ENCODE peak calls at places on chromosomes 11 and 22, in four cellular contexts. E, Y, Q and V are unnamed samples.

GRCh38 chr11:130604606-130605005 is 156.2 kb downstream of the ADAMTS15 start:
- DNase-seq in E (no peak), Q (no peak), Y (no peak), V (no peak)

GRCh38 chr11:58734681-58735490 is 3.1 kb upstream of the GLYAT start:
- DNase-seq in Q (no peak), E (no peak), Y (no peak), V (no peak)

GRCh38 chr11:80297808-80298460 is 857.1 kb upstream of the TENM4 start:
- DNase-seq in Q (peak; percentile 90), Y (no peak), E (peak; percentile 82), V (no peak)

GRCh38 chr22:27876684-27877083 is 42.4 kb downstream of the PITPNB start:
- DNase-seq in E (peak; percentile 27), Q (peak; percentile 44), Y (no peak), V (no peak)

GRCh38 chr11:60428517-60428916 is 855 bp upstream of the MS4A5 start:
- DNase-seq in Q (no peak), E (no peak), Y (no peak), V (peak; percentile 1)

GRCh38 chr11:97722065-97722464 is 1298.7 kb upstream of the CNTN5 start:
- DNase-seq in Y (no peak), E (peak; percentile 89), Q (peak; percentile 88), V (peak; percentile 13)

GRCh38 chr11:72856551-72857342 is 42.5 kb downstream of the ATG16L2 start:
- DNase-seq in Q (no peak), Y (no peak), E (no peak), V (no peak)

GRCh38 chr22:17547995-17548755 is 15.1 kb upstream of the SLC25A18 start:
- DNase-seq in Q (no peak), Y (no peak), E (no peak), V (no peak)

GRCh38 chr22:25564320-25564978 is at the start of gene GRK3:
- DNase-seq in Q (peak; percentile 57), E (peak; percentile 27), Y (peak; percentile 78), V (peak; percentile 78)

GRCh38 chr22:36528336-36528735 is 630 bp downstream of the EIF3D start:
- DNase-seq in E (no peak), Y (no peak), Q (peak; percentile 59), V (no peak)

GRCh38 chr11:128532016-128532570 is 55.3 kb downstream of the ETS1 start:
- DNase-seq in Q (no peak), Y (no peak), E (no peak), V (no peak)

GRCh38 chr11:128532571-128533091 is 54.7 kb downstream of the ETS1 start:
- DNase-seq in Q (no peak), Y (peak; percentile 91), E (no peak), V (peak; percentile 92)

GRCh38 chr11:128528294-128528693 is 59.1 kb downstream of the ETS1 start:
- DNase-seq in Y (no peak), E (no peak), Q (no peak), V (no peak)

GRCh38 chr11:128531588-128531987 is 55.8 kb downstream of the ETS1 start:
- DNase-seq in E (no peak), Q (no peak), Y (no peak), V (no peak)

GRCh38 chr11:128530119-128531091 is 57.0 kb downstream of the ETS1 start:
- DNase-seq in E (peak; percentile 99), Q (peak; percentile 82), Y (no peak), V (no peak)
- H3K27ac ChIP-seq in E (peak overlapping the region; percentile 57), Q (no peak overlapping the region), Y (no peak overlapping the region), V (no peak overlapping the region)

GRCh38 chr11:7528514-7529049 is 14.8 kb downstream of the PPFIBP2 start:
- DNase-seq in Q (no peak), E (no peak), Y (no peak), V (no peak)
- H3K23ac ChIP-seq in Q (no peak overlapping the region), E (no peak overlapping the region), Y (no peak overlapping the region), V (no peak overlapping the region)

GRCh38 chr11:69080361-69080973 is 31.7 kb downstream of the TPCN2 start:
- DNase-seq in Y (no peak), Q (peak; percentile 30), E (peak; percentile 25), V (no peak)
- H3K27ac ChIP-seq in Y (no peak overlapping the region), Q (no peak overlapping the region), E (no peak overlapping the region), V (no peak overlapping the region)

DNA sequence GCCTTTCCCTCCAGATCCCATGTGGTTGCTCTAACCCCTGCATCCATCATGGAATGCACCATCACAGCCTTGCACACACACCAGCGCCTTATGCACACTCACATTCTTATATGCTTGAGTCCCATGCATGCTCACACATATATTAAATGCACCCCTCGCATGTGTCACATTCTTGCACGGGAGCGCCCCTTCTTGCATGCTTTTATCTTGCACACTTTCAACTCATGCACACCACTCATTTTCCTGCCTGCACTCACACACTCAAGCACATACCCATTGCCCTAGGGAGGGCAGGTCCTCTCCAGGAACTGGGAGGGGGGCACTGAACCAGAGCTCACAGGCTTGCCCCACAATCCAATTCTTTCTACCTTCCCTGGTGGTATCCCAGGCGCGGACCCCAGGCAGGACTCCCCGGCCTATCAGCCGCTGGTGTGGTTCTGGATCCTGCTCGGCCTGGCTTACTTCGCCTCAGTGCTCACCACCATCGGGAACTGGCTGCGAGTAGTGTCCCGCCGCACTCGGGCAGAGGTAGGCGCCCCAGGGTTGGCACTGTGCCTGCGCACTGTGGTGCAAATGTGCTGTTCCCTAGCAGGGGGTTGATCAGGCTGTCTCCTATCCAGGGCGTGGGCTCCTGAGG is 2.3 kb upstream of the CATSPERZ start:
- DNase-seq in Y (no peak), Q (no peak), E (no peak), V (no peak)
- H3K23ac ChIP-seq in Y (no peak overlapping the region), Q (no peak overlapping the region), E (no peak overlapping the region), V (no peak overlapping the region)

GRCh38 chr11:39675171-39675570 is 1784.3 kb downstream of the LRRC4C start:
- DNase-seq in E (no peak), Y (no peak), Q (no peak), V (no peak)
- H3K27ac ChIP-seq in E (no peak overlapping the region), Y (no peak overlapping the region), Q (no peak overlapping the region), V (no peak overlapping the region)

GRCh38 chr22:39508393-39508792 is 6.3 kb downstream of the MIEF1 start:
- DNase-seq in E (no peak), Y (no peak), Q (no peak), V (no peak)

GRCh38 chr22:39510529-39511149 is 8.5 kb downstream of the MIEF1 start:
- DNase-seq in Y (no peak), Q (no peak), E (no peak), V (no peak)

GRCh38 chr22:39512026-39512425 is 8.3 kb upstream of the ATF4 start:
- DNase-seq in E (no peak), Q (no peak), Y (no peak), V (no peak)

GRCh38 chr22:39513791-39514190 is 6.6 kb upstream of the ATF4 start:
- DNase-seq in Q (no peak), E (no peak), Y (no peak), V (no peak)

GRCh38 chr22:39511226-39511625 is 9.1 kb upstream of the ATF4 start:
- DNase-seq in Y (no peak), E (no peak), Q (no peak), V (no peak)
- H3K23ac ChIP-seq in Y (no peak overlapping the region), E (no peak overlapping the region), Q (no peak overlapping the region), V (no peak overlapping the region)

DNA sequence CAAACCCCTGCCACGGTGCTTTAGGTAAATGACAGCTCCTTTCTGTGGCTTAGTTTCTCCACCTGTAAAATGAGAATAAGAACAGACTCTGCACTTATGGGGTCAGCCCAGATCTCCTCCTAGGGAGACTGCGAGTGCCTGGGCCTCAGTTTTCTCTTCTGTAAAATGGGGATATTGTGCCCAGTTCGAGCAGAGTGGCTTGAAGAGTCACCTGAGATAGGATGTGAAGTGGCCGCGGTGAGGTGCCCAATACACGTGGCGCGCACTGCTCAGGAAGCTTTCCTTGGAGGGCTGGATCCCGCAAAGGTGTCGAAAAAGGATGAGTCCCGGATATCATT is 467 bp upstream of the EMID1 start:
- DNase-seq in E (no peak), Y (no peak), Q (no peak), V (no peak)
- H3K27ac ChIP-seq in E (no peak overlapping the region), Y (no peak overlapping the region), Q (no peak overlapping the region), V (no peak overlapping the region)

DNA sequence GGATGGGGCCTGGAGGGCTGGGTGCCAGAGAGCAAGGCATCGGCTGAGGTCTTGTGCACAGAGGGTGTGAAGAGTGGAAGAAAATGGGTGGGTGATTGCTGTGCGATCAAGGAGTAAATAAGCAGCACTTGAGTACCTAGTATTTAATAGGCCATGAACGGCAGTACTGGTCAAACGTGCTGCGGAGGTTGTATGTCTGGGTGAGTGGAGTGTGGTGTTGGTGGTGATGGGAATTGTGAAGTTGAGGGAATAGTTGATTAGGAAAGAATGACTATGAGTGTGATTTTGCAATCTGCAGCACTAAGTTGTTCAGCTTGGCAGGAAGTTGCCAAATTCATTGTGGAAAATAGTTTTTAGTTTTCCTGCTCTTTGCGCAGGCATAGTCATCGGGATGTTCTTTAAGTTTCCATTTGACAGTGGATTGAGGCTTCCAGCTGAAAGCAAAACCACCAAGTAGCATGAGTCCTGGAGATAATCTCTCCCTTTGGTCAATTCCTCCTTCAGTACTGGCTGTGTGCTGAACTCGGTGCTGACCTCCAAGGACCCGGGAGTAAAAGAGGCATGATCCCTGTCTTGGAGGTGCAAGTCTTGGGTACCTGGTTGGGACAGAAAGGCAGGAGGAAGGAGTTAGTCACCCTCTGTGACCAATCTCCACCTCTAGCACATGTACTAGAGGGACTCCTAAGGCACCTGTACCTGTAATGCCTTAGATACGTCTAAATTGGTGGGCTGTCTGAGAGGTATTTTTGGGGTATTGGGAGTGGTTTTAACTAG is 2.1 kb downstream of the PANX1 start:
- DNase-seq in Y (no peak), E (peak; percentile 89), Q (peak; percentile 97), V (no peak)
- H3K23ac ChIP-seq in Y (no peak overlapping the region), E (peak overlapping the region; percentile 99), Q (no peak overlapping the region), V (no peak overlapping the region)